ENCODE peak calls at places on chromosomes 7 and 10, in four cellular contexts. P is MM.1S, U is left lung, J is IMR-90. T is an unnamed sample. For H3K36me3, the result is how much of the 10 kb centered on the place peaks cover.

GRCh38 chr10:64733980-64734379 is 1212.8 kb downstream of the REEP3 start:
- DNase-seq in U (no peak), J (no peak), P (peak), T (no peak)

GRCh38 chr7:82079527-82079926 is 309.7 kb upstream of the HGF start:
- DNase-seq in J (no peak), U (no peak), P (no peak), T (no peak)

GRCh38 chr7:46383605-46384004 is 462.5 kb upstream of the IGFBP3 start:
- DNase-seq in P (no peak), J (peak), U (no peak), T (no peak)

GRCh38 chr7:91243591-91244368 is 20.5 kb upstream of the FZD1 start:
- DNase-seq in P (no peak), U (no peak), J (peak), T (no peak)

GRCh38 chr7:101985646-101986199 is 168.3 kb downstream of the CUX1 start:
- DNase-seq in P (no peak), U (peak), J (no peak), T (no peak)

GRCh38 chr10:63637833-63638443 is 116.7 kb downstream of the REEP3 start:
- DNase-seq in J (no peak), P (no peak), U (no peak), T (no peak)

GRCh38 chr7:146478975-146479492 is 362.4 kb downstream of the CNTNAP2 start:
- DNase-seq in J (no peak), U (no peak), P (no peak), T (no peak)

GRCh38 chr10:75043256-75044121 is 68.0 kb upstream of the SAMD8 start:
- DNase-seq in U (peak), J (no peak), P (no peak), T (peak)

GRCh38 chr7:39670052-39670451 is 46.7 kb downstream of the RALA start:
- DNase-seq in J (no peak), P (no peak), U (no peak), T (no peak)

GRCh38 chr7:159158888-159159405 is 14.3 kb upstream of the VIPR2 start:
- DNase-seq in P (no peak), J (no peak), U (no peak), T (no peak)

GRCh38 chr7:91266067-91266930 is 2.1 kb downstream of the FZD1 start:
- DNase-seq in U (peak), P (no peak), J (peak), T (peak)

GRCh38 chr10:79263951-79264350 is 83.3 kb upstream of the PPIF start:
- DNase-seq in U (no peak), J (no peak), P (no peak), T (no peak)

GRCh38 chr7:33862946-33863814 is 42.2 kb upstream of the BMPER start:
- DNase-seq in U (no peak), J (no peak), P (no peak), T (no peak)

GRCh38 chr10:132447446-132448247 is 50.6 kb downstream of the PWWP2B start:
- DNase-seq in J (peak), P (no peak), U (peak), T (no peak)

GRCh38 chr10:488081-488932 is 201.2 kb downstream of the DIP2C start:
- DNase-seq in U (no peak), P (no peak), J (no peak), T (peak)
- H3K27ac ChIP-seq in U (no peak), P (no peak), J (no peak), T (no peak)

GRCh38 chr7:155811895-155812761 is at the start of gene SHH:
- DNase-seq in U (peak), J (peak), P (peak), T (no peak)
- H3K4me3 ChIP-seq in U (peak), J (peak), P (no peak), T (no peak)

GRCh38 chr10:11605807-11606408 is 5.5 kb downstream of the USP6NL start:
- DNase-seq in P (no peak), U (no peak), J (no peak), T (no peak)
- H3K36me3 ChIP-seq in P (under half), U (under half), J (under half), T (under half)

DNA sequence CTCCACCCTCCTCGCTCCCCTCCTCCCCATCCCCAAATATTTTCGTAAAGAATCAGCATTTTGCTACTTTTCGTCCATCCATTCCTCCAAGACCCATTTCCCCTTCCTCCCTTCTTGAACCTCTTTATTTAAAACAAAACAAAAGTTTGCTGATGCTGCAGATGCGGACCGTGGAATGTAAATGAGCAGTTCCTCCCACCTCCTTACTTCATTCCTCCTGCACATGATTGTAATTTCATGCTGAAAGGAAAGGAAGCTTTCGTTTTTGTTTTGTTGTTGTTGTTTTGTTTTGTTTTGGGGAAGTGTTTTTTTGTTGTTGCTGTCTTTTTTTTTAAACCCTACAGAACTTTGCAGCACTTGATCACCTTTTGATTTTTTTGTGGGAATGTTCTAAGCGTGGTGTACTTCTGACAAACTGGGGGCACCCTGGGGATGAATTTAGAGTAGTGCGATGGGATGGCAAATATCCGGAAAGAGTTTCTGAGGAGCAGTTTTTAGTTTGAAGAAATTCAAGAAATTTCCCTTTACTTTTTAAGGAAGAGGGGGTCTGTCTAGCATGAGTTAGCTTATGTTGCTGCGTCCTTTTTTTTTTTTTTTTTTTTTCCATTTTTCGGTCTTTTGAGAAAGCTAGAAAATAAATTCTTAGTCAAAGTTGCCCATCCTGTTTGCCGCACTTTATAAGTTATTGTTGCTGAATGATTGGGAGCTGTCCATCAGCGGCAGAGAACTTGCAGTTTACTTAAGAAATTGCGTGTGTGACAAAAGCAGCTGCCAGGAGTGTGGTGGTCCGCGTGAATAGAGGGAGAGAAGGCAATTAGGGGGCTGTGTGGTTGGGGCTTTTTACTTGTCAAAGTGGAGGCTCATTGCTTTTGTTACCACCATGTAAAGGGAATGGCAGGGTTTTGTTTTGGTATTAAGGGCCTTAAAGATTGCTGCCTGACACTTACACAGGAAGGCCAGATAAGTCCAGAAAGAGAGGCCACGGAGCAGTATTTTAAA is 177.5 kb downstream of the TCF7L2 start:
- DNase-seq in J (no peak), P (no peak), U (no peak), T (no peak)
- H3K27ac ChIP-seq in J (no peak), P (no peak), U (no peak), T (no peak)

DNA sequence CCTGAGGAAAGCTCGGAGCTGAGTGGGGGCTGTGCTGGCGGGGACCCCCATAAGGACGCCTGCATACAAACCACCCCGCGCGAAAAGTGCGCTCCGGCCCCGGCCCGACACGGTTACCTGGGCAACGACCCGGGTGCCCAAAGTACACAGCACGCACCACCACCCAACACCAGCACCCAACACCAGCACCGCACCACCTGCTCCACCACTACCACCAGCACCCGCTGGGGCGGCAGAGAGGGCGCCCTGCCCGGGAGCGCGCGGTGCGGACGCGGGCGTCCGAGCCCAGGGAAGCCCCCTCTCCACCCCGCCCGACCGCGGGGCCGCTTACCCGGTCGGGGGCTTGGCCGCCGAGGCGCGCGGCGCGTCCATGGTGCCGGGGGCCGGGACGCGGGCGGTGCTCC is 345 bp downstream of the COBL start:
- DNase-seq in U (peak), P (peak), J (no peak), T (no peak)
- H3K4me3 ChIP-seq in U (peak), P (peak), J (no peak), T (peak)

GRCh38 chr10:73517166-73517888 is 21.5 kb upstream of the PPP3CB start:
- DNase-seq in U (no peak), P (no peak), J (peak), T (no peak)
- H3K36me3 ChIP-seq in U (under half), P (under half), J (under half), T (under half)

GRCh38 chr10:83769421-83769820 is 369.9 kb upstream of the GHITM start:
- DNase-seq in J (no peak), P (no peak), U (no peak), T (no peak)
- H3K27ac ChIP-seq in J (no peak), P (no peak), U (no peak), T (no peak)

DNA sequence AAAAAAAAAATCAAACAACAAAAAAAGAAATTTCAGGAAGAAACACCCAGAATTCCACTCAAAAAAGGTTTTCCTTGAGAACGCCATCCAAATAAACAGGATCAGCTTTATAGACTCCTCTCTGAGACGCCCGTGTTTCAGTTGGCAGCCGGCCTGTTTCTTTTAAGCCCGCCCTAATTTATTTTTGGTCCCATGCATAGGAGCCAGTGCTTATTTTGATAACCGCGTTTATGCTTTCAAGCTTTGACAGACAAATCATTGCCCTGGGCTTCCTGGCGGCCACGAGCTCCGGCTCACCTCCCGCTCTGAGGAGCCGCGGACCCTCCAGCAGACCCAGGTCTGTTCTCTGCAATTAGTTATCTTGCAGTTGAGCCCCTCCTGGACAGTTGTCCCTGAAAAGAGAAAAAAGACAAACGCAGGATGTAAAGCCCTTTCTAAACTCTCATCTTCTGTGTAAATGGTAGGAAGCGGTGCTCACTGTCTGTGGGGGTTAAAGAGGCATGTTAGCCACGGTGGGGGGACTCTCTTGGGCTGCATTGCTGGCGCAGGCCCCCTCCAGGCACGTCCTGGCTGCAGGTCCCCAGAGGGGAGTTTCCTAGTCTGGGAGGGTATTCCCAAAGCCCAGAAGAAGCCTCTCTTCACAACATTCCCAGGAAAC is 22.2 kb upstream of the UNCX start:
- DNase-seq in J (no peak), P (no peak), U (peak), T (no peak)
- H3K4me3 ChIP-seq in J (no peak), P (no peak), U (no peak), T (no peak)